ENCODE peak calls at places on chromosomes 13 and 19, in five cellular contexts. P is colonic mucosa; R is CD8-positive, alpha-beta memory T cell; D is BE2C; T is GM23248. Q is an unnamed sample.

GRCh38 chr19:16262618-16263017 is 62.0 kb upstream of the KLF2 start:
- DNase-seq in P (peak; percentile 72), R (no peak), D (peak; percentile 53), T (no peak), Q (no peak)

GRCh38 chr13:106772202-106772601 is 204.3 kb upstream of the ARGLU1 start:
- DNase-seq in P (no peak), R (no peak), D (no peak), T (no peak), Q (no peak)

GRCh38 chr19:55283548-55284393 is at the start of gene BRSK1:
- DNase-seq in P (no peak), R (peak; percentile 34), D (peak; percentile 85), T (peak; percentile 76), Q (peak; percentile 90)

GRCh38 chr13:75675421-75675820 is 39.3 kb downstream of the LMO7 start:
- DNase-seq in P (no peak), R (no peak), D (no peak), T (peak; percentile 30), Q (no peak)

GRCh38 chr19:9622531-9622930 is 1.5 kb upstream of the ZNF561 start:
- DNase-seq in P (no peak), R (no peak), D (no peak), T (no peak), Q (no peak)

GRCh38 chr13:36766295-36766694 is 52.7 kb upstream of the RFXAP start:
- DNase-seq in P (no peak), R (no peak), D (no peak), T (peak; percentile 11), Q (no peak)

GRCh38 chr13:24834902-24835510 is 71.0 kb downstream of the RNF17 start:
- DNase-seq in P (peak; percentile 19), R (no peak), D (peak; percentile 23), T (no peak), Q (peak; percentile 9)

GRCh38 chr13:51246411-51247298 is 24.5 kb downstream of the FAM124A start:
- DNase-seq in P (no peak), R (no peak), D (peak; percentile 71), T (no peak), Q (no peak)

GRCh38 chr19:51687791-51688664 is 5.1 kb upstream of the SPACA6 start:
- DNase-seq in P (peak; percentile 45), R (no peak), D (peak; percentile 69), T (peak; percentile 86), Q (peak; percentile 21)

GRCh38 chr13:22144806-22145205 is 473.9 kb downstream of the FGF9 start:
- DNase-seq in P (no peak), R (no peak), D (no peak), T (no peak), Q (no peak)

GRCh38 chr19:49264258-49264657 is 60.7 kb downstream of the SLC6A16 start:
- DNase-seq in P (no peak), R (no peak), D (no peak), T (no peak), Q (no peak)

GRCh38 chr13:48817166-48817802 is 158.4 kb upstream of the FNDC3A start:
- DNase-seq in P (no peak), R (no peak), D (no peak), T (no peak), Q (no peak)

GRCh38 chr19:3691372-3691716 is 8.9 kb downstream of the PIP5K1C start:
- DNase-seq in P (no peak), R (no peak), D (no peak), T (no peak), Q (no peak)

GRCh38 chr19:35357867-35358573 is at the start of gene FFAR3:
- DNase-seq in P (no peak), R (no peak), D (peak; percentile 40), T (peak; percentile 68), Q (peak; percentile 88)

GRCh38 chr13:106513025-106513424 is 22.4 kb downstream of the EFNB2 start:
- DNase-seq in P (no peak), R (no peak), D (no peak), T (peak; percentile 9), Q (no peak)

GRCh38 chr13:78759704-78760103 is 100.7 kb upstream of the OBI1 start:
- DNase-seq in P (no peak), R (no peak), D (no peak), T (no peak), Q (no peak)

GRCh38 chr19:41016488-41017071 is 25.5 kb downstream of the CYP2B6 start:
- DNase-seq in P (no peak), R (no peak), D (no peak), T (no peak), Q (no peak)

DNA sequence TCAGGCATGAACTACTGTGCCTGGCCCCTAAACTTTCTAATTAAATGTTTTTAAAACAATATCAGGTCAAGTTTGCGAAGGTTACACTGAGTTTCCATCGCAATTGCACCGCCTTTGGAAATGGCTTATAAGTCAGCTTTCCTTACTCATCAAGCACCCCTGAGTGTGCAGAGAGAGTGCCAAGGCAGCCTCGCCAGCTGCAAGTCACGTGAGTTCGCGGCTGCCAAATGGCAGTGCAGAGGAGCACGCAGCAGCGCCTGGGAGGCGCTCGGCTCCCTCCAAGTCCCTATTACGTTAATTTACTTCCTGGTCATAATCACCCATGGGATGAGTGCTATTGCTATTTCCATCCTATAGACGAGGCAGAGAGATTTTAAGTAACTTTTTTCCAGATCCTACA is 319.6 kb downstream of the TEX29 start:
- DNase-seq in P (no peak), R (no peak), D (no peak), T (no peak), Q (peak; percentile 21)
- H3K4me1 ChIP-seq in P (no peaks in the 10 kb centered on the region), R (no peaks in the 10 kb centered on the region), D (no peaks in the 10 kb centered on the region), T (no peaks in the 10 kb centered on the region), Q (no peaks in the 10 kb centered on the region)

GRCh38 chr13:26965058-26965380 is 204.4 kb upstream of the GPR12 start:
- DNase-seq in P (no peak), R (no peak), D (no peak), T (no peak), Q (no peak)
- H3K4me1 ChIP-seq in P (peaks cover 31% of the 10 kb centered on the region), R (no peaks in the 10 kb centered on the region), D (peaks cover 47% of the 10 kb centered on the region), T (no peaks in the 10 kb centered on the region), Q (no peaks in the 10 kb centered on the region)

GRCh38 chr19:459724-460511 is 915 bp downstream of the SHC2 start:
- DNase-seq in P (peak; percentile 56), R (no peak), D (peak; percentile 46), T (peak; percentile 36), Q (peak; percentile 35)
- H3K4me1 ChIP-seq in P (no peaks in the 10 kb centered on the region), R (no peaks in the 10 kb centered on the region), D (no peaks in the 10 kb centered on the region), T (no peaks in the 10 kb centered on the region), Q (no peaks in the 10 kb centered on the region)

DNA sequence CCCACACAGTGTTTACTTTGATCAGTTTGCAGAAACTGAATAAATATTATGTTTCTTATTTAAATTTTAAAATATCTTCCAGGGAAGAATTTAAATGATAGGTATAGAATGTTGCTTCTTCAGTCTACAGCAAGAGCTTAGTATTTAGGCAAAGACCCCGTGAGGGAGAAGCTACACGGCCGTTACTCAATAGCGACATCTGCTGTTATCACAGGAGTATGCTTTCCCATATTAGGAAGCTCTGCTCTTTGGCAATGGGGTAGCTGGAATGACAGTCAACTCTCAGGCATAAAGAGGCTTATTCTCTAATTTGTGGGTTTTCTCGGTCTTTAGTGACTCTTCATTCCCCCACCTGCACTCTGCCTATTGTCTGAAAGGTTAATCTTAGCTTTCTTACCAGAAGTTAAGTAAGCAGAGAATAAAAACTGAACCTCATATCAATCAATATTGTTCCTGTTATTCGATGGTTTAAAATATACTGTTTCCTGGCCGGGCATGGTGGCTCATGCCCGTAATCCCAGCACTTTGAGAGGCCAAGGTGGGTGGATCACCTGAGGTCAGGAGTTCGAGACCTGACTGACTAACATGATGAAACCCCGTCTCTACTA is 13.2 kb upstream of the LHFPL6 start:
- DNase-seq in P (peak; percentile 49), R (no peak), D (peak; percentile 65), T (peak; percentile 74), Q (peak; percentile 89)
- H3K4me1 ChIP-seq in P (no peaks in the 10 kb centered on the region), R (no peaks in the 10 kb centered on the region), D (peaks cover 3% of the 10 kb centered on the region), T (no peaks in the 10 kb centered on the region), Q (peaks cover 31% of the 10 kb centered on the region)

DNA sequence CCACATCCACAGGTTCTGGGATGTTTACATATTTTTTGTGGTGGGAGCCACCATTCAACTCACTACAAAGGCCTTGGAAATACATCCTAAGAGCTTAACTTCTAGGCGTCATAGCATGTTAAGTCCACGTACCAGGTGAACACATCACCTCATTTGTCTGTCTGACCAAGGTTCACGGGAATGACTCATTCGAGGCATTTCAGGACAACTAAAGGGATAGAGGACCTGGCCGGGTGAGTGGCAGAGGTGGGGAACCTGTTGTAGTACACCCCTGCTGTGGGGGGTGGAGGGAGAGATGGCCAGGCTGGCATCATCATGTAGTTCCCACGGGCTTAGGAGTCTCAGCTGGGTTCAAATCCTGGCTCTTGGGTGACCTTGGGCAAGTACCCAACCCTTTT is 51.5 kb downstream of the BICRA start:
- DNase-seq in P (peak; percentile 55), R (no peak), D (no peak), T (no peak), Q (no peak)
- H3K4me1 ChIP-seq in P (peaks cover 19% of the 10 kb centered on the region), R (no peaks in the 10 kb centered on the region), D (peaks cover 3% of the 10 kb centered on the region), T (peaks cover 34% of the 10 kb centered on the region), Q (peaks cover 10% of the 10 kb centered on the region)

DNA sequence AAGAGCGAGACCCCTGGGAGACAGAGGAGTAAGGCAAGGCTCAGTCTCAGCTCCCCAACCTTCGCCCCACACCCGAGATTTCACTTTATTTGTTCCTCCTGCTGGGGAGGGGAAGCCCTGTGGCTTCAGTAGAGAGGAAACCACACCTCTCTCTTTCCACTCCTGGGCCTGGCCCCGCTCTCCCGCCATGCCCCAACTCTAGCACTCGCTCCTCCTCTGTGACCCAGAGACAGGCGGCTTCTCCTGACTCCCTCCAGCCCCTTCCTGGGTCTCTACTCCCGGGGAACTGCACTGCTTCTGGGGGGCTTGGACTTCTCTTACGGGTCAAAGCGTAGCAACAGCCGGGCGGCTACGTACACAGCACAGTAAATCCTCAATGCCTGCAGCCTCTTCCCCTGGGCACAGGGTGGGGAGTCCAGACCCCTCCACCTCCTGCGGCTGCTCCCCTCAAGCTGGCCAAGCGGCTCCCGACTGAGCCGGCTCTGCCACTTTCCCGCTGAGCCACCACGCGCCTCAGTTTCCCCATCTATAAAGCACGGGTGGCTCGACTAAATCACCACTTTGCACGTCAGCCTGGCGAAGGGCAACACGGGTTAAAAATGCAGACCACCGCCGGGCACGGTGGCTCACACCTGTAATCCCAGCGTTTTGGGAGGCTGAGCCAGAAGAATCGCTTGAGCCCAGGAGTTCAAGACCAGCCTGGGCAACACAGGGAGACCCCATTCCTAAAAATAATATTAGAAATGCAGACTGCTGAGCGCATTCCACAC is 1.4 kb downstream of the RNF126 start:
- DNase-seq in P (peak; percentile 72), R (peak; percentile 52), D (no peak), T (peak; percentile 68), Q (no peak)
- H3K4me1 ChIP-seq in P (peaks cover 34% of the 10 kb centered on the region), R (peaks cover 52% of the 10 kb centered on the region), D (peaks cover 3% of the 10 kb centered on the region), T (peaks cover 25% of the 10 kb centered on the region), Q (peaks cover 17% of the 10 kb centered on the region)

GRCh38 chr19:38715540-38715939 is 28.7 kb downstream of the CAPN12 start:
- DNase-seq in P (no peak), R (no peak), D (no peak), T (no peak), Q (no peak)
- H3K4me1 ChIP-seq in P (no peaks in the 10 kb centered on the region), R (no peaks in the 10 kb centered on the region), D (no peaks in the 10 kb centered on the region), T (peaks cover 7% of the 10 kb centered on the region), Q (no peaks in the 10 kb centered on the region)